ENCODE peak calls at places on chromosomes 11 and 22, in seven cellular contexts. G is neuronal stem cell, V is T-helper 1 cell, W is naive B cell, F is hypothalamus, X is HAP-1, R is amniotic stem cell. N is an unnamed sample.

GRCh38 chr11:122981388-122982264 is at the start of gene BSX:
- DNase-seq in G (peak), V (peak), W (no peak), F (no peak), X (peak), R (peak), N (peak)

GRCh38 chr22:35587896-35588295 is 29.2 kb downstream of the MB start:
- DNase-seq in G (no peak), V (no peak), W (no peak), F (no peak), X (no peak), R (no peak), N (no peak)

GRCh38 chr11:43557553-43558031 is 122.9 kb upstream of the HSD17B12 start:
- DNase-seq in G (peak), V (no peak), W (no peak), F (no peak), X (no peak), R (no peak), N (no peak)

GRCh38 chr11:46210133-46210636 is 67.3 kb upstream of the CREB3L1 start:
- DNase-seq in G (no peak), V (no peak), W (no peak), F (no peak), X (no peak), R (no peak), N (no peak)

GRCh38 chr11:110261195-110262140 is 34.9 kb downstream of the RDX start:
- DNase-seq in G (no peak), V (no peak), W (no peak), F (no peak), X (no peak), R (no peak), N (no peak)

GRCh38 chr11:126511475-126512115 is 156.1 kb downstream of the ST3GAL4 start:
- DNase-seq in G (no peak), V (no peak), W (no peak), F (no peak), X (no peak), R (no peak), N (no peak)

GRCh38 chr11:60130496-60130895 is 42.0 kb downstream of the MS4A2 start:
- DNase-seq in G (peak), V (no peak), W (peak), F (no peak), X (peak), R (no peak), N (no peak)

GRCh38 chr11:67611165-67611564 is 4.4 kb downstream of the NDUFV1 start:
- DNase-seq in G (no peak), V (no peak), W (no peak), F (no peak), X (no peak), R (no peak), N (no peak)

GRCh38 chr22:24271406-24271760 is 752 bp downstream of the SPECC1L start:
- DNase-seq in G (no peak), V (no peak), W (no peak), F (no peak), X (no peak), R (no peak), N (no peak)

GRCh38 chr11:44977493-44977984 is 26.9 kb upstream of the TP53I11 start:
- DNase-seq in G (no peak), V (no peak), W (no peak), F (no peak), X (no peak), R (no peak), N (no peak)

GRCh38 chr22:30205281-30206115 is 41.1 kb downstream of the LIF start:
- DNase-seq in G (no peak), V (no peak), W (no peak), F (no peak), X (no peak), R (peak), N (no peak)

GRCh38 chr11:27347361-27347760 is 15.7 kb downstream of the CCDC34 start:
- DNase-seq in G (no peak), V (no peak), W (no peak), F (no peak), X (peak), R (no peak), N (no peak)

GRCh38 chr11:83459802-83460201 is 173.6 kb upstream of the CCDC90B start:
- DNase-seq in G (no peak), V (no peak), W (no peak), F (no peak), X (no peak), R (no peak), N (no peak)

GRCh38 chr11:57792060-57792541 is 30.5 kb downstream of the CTNND1 start:
- DNase-seq in G (no peak), V (peak), W (peak), F (no peak), X (no peak), R (no peak), N (peak)

GRCh38 chr11:120562806-120563425 is 51.4 kb downstream of the GRIK4 start:
- DNase-seq in G (no peak), V (no peak), W (no peak), F (no peak), X (no peak), R (no peak), N (no peak)

N was measured in CD8-positive, alpha-beta memory T cell.